ENCODE peak calls at places on chromosomes 16 and 17, in eight cellular contexts. One of them, this sample, is unnamed.

GRCh38 chr16:30028438-30029093 is 2.5 kb downstream of the TLCD3B start:
- DNase-seq in progenitor cell of endocrine pancreas: peak; percentile 64
- DNase-seq in OCI-LY7: no peak
- DNase-seq in CD4-positive, alpha-beta T cell: no peak
- DNase-seq in CD8-positive, alpha-beta T cell: no peak
- DNase-seq in GM23338: peak; percentile 80
- DNase-seq in fibroblast of pulmonary artery: no peak
- DNase-seq in lower lobe of right lung: no peak
- DNase-seq in this sample: no peak

GRCh38 chr17:6205525-6205924 is 135.3 kb downstream of the WSCD1 start:
- DNase-seq in progenitor cell of endocrine pancreas: no peak
- DNase-seq in OCI-LY7: no peak
- DNase-seq in CD4-positive, alpha-beta T cell: no peak
- DNase-seq in CD8-positive, alpha-beta T cell: no peak
- DNase-seq in GM23338: no peak
- DNase-seq in fibroblast of pulmonary artery: no peak
- DNase-seq in lower lobe of right lung: no peak
- DNase-seq in this sample: no peak

GRCh38 chr16:19746561-19746960 is 28.5 kb downstream of the IQCK start:
- DNase-seq in progenitor cell of endocrine pancreas: no peak
- DNase-seq in OCI-LY7: no peak
- DNase-seq in CD4-positive, alpha-beta T cell: no peak
- DNase-seq in CD8-positive, alpha-beta T cell: no peak
- DNase-seq in GM23338: no peak
- DNase-seq in fibroblast of pulmonary artery: no peak
- DNase-seq in lower lobe of right lung: no peak
- DNase-seq in this sample: no peak

GRCh38 chr16:12819126-12820117 is 15.7 kb upstream of the CPPED1 start:
- DNase-seq in progenitor cell of endocrine pancreas: peak; percentile 56
- DNase-seq in OCI-LY7: peak; percentile 81
- DNase-seq in CD4-positive, alpha-beta T cell: peak; percentile 69
- DNase-seq in CD8-positive, alpha-beta T cell: peak; percentile 87
- DNase-seq in GM23338: peak; percentile 83
- DNase-seq in fibroblast of pulmonary artery: peak; percentile 70
- DNase-seq in lower lobe of right lung: peak; percentile 76
- DNase-seq in this sample: peak; percentile 69

GRCh38 chr16:31038993-31039392 is 5.6 kb downstream of the STX4 start:
- DNase-seq in progenitor cell of endocrine pancreas: no peak
- DNase-seq in OCI-LY7: no peak
- DNase-seq in CD4-positive, alpha-beta T cell: no peak
- DNase-seq in CD8-positive, alpha-beta T cell: no peak
- DNase-seq in GM23338: no peak
- DNase-seq in fibroblast of pulmonary artery: no peak
- DNase-seq in lower lobe of right lung: no peak
- DNase-seq in this sample: no peak

GRCh38 chr16:29868396-29868795 is 5.4 kb upstream of the CDIPT start:
- DNase-seq in progenitor cell of endocrine pancreas: no peak
- DNase-seq in OCI-LY7: no peak
- DNase-seq in CD4-positive, alpha-beta T cell: no peak
- DNase-seq in CD8-positive, alpha-beta T cell: no peak
- DNase-seq in GM23338: no peak
- DNase-seq in fibroblast of pulmonary artery: no peak
- DNase-seq in lower lobe of right lung: no peak
- DNase-seq in this sample: no peak

GRCh38 chr17:77347544-77347943 is 206.8 kb downstream of the SEC14L1 start:
- DNase-seq in progenitor cell of endocrine pancreas: no peak
- DNase-seq in OCI-LY7: no peak
- DNase-seq in CD4-positive, alpha-beta T cell: no peak
- DNase-seq in CD8-positive, alpha-beta T cell: no peak
- DNase-seq in GM23338: no peak
- DNase-seq in fibroblast of pulmonary artery: no peak
- DNase-seq in lower lobe of right lung: no peak
- DNase-seq in this sample: no peak

GRCh38 chr16:74480150-74481029 is 59.1 kb upstream of the CLEC18B start:
- DNase-seq in progenitor cell of endocrine pancreas: no peak
- DNase-seq in OCI-LY7: no peak
- DNase-seq in CD4-positive, alpha-beta T cell: no peak
- DNase-seq in CD8-positive, alpha-beta T cell: no peak
- DNase-seq in GM23338: no peak
- DNase-seq in fibroblast of pulmonary artery: peak; percentile 31
- DNase-seq in lower lobe of right lung: no peak
- DNase-seq in this sample: no peak

GRCh38 chr17:74274060-74274702 is at the start of gene DNAI2:
- DNase-seq in progenitor cell of endocrine pancreas: no peak
- DNase-seq in OCI-LY7: no peak
- DNase-seq in CD4-positive, alpha-beta T cell: no peak
- DNase-seq in CD8-positive, alpha-beta T cell: peak; percentile 61
- DNase-seq in GM23338: peak; percentile 79
- DNase-seq in fibroblast of pulmonary artery: no peak
- DNase-seq in lower lobe of right lung: peak; percentile 58
- DNase-seq in this sample: peak; percentile 50

GRCh38 chr17:784143-784542 is 2.0 kb downstream of the MRM3 start:
- DNase-seq in progenitor cell of endocrine pancreas: no peak
- DNase-seq in OCI-LY7: no peak
- DNase-seq in CD4-positive, alpha-beta T cell: no peak
- DNase-seq in CD8-positive, alpha-beta T cell: no peak
- DNase-seq in GM23338: no peak
- DNase-seq in fibroblast of pulmonary artery: no peak
- DNase-seq in lower lobe of right lung: no peak
- DNase-seq in this sample: no peak

GRCh38 chr16:88461291-88462269 is 8.5 kb downstream of the ZFPM1 start:
- DNase-seq in progenitor cell of endocrine pancreas: no peak
- DNase-seq in OCI-LY7: no peak
- DNase-seq in CD4-positive, alpha-beta T cell: no peak
- DNase-seq in CD8-positive, alpha-beta T cell: no peak
- DNase-seq in GM23338: peak; percentile 82
- DNase-seq in fibroblast of pulmonary artery: peak; percentile 37
- DNase-seq in lower lobe of right lung: no peak
- DNase-seq in this sample: no peak

GRCh38 chr17:34254651-34255380 is at the start of gene CCL2:
- DNase-seq in progenitor cell of endocrine pancreas: no peak
- DNase-seq in OCI-LY7: no peak
- DNase-seq in CD4-positive, alpha-beta T cell: no peak
- DNase-seq in CD8-positive, alpha-beta T cell: no peak
- DNase-seq in GM23338: peak; percentile 85
- DNase-seq in fibroblast of pulmonary artery: peak; percentile 94
- DNase-seq in lower lobe of right lung: peak; percentile 61
- DNase-seq in this sample: no peak

GRCh38 chr17:73595068-73595865 is 49.0 kb downstream of the SDK2 start:
- DNase-seq in progenitor cell of endocrine pancreas: peak; percentile 34
- DNase-seq in OCI-LY7: peak; percentile 55
- DNase-seq in CD4-positive, alpha-beta T cell: no peak
- DNase-seq in CD8-positive, alpha-beta T cell: peak; percentile 70
- DNase-seq in GM23338: peak; percentile 72
- DNase-seq in fibroblast of pulmonary artery: no peak
- DNase-seq in lower lobe of right lung: peak; percentile 57
- DNase-seq in this sample: peak; percentile 53

GRCh38 chr16:20875358-20875656 is 24.9 kb downstream of the DCUN1D3 start:
- DNase-seq in progenitor cell of endocrine pancreas: no peak
- DNase-seq in OCI-LY7: peak; percentile 8
- DNase-seq in CD4-positive, alpha-beta T cell: no peak
- DNase-seq in CD8-positive, alpha-beta T cell: no peak
- DNase-seq in GM23338: no peak
- DNase-seq in fibroblast of pulmonary artery: no peak
- DNase-seq in lower lobe of right lung: no peak
- DNase-seq in this sample: no peak

GRCh38 chr17:627051-627450 is 87.6 kb downstream of the VPS53 start:
- DNase-seq in progenitor cell of endocrine pancreas: no peak
- DNase-seq in OCI-LY7: no peak
- DNase-seq in CD4-positive, alpha-beta T cell: no peak
- DNase-seq in CD8-positive, alpha-beta T cell: no peak
- DNase-seq in GM23338: peak; percentile 21
- DNase-seq in fibroblast of pulmonary artery: no peak
- DNase-seq in lower lobe of right lung: no peak
- DNase-seq in this sample: no peak

DNA sequence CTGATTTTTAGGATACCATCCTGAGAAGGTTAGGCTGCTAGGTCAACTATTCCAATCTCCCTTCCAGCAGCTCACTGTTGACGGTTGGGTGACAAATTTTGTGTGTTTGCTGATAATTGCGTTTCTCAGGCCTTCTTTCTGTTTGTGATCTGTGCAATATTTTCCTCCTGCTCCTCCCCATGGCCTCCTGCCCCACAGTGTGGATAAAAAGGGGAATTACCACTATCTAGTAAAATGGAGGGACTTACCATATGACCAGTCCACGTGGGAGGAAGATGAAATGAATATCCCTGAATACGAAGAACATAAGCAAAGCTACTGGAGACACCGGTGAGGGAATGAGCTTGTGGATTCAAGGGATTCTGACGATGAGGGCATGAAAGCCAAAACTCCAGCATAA is 9.2 kb downstream of the CHD3 start:
- DNase-seq in progenitor cell of endocrine pancreas: no peak
- DNase-seq in OCI-LY7: no peak
- DNase-seq in CD4-positive, alpha-beta T cell: no peak
- DNase-seq in CD8-positive, alpha-beta T cell: no peak
- DNase-seq in GM23338: no peak
- DNase-seq in fibroblast of pulmonary artery: peak; percentile 77
- DNase-seq in lower lobe of right lung: no peak
- DNase-seq in this sample: no peak
- TF ChIP-seq CTCF in progenitor cell of endocrine pancreas: peak; percentile 30
- TF ChIP-seq CTCF in OCI-LY7: peak; percentile 58
- TF ChIP-seq CTCF in CD4-positive, alpha-beta T cell: peak; percentile 11
- TF ChIP-seq CTCF in CD8-positive, alpha-beta T cell: peak; percentile 36
- TF ChIP-seq CTCF in GM23338: peak; percentile 45
- TF ChIP-seq CTCF in fibroblast of pulmonary artery: peak; percentile 51
- TF ChIP-seq CTCF in lower lobe of right lung: peak; percentile 41
- TF ChIP-seq CTCF in this sample: peak; percentile 15

DNA sequence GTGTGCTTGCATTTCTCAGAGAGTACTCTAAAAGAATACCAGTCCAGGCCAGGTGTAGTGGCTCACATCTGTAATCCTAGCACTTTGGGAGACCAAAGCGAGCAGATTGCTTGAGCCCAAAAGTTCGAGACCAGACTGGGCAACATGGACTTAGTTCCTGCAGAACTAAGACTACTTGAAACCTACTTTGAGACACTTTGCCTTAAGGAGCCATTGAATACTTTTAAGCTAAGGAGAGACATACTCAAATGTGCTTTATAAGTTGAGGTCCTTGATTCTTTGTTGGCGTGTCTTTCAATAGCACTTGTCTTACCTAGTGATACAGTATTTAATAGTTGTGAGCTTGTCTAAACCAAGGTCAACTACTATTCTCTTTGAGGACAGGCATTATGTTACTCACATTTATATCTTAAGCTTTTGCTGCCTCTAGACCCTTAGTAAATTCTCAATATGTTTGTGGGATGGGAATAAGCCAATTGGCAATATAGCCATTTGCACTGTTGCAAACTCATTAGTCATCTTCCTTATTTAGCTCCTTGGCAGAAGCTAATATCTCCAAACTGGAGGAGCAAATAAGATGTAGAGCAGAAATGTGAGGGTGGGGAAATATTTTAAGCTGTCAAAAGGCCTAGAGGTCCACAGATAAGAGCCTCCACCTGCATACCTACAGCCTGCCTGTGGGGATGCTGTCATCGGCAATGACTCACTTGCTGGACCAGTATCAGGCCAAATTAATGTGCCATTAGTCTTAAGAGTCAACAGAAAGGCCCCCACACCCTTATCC is 16.3 kb downstream of the SCPEP1 start:
- DNase-seq in progenitor cell of endocrine pancreas: no peak
- DNase-seq in OCI-LY7: no peak
- DNase-seq in CD4-positive, alpha-beta T cell: no peak
- DNase-seq in CD8-positive, alpha-beta T cell: no peak
- DNase-seq in GM23338: no peak
- DNase-seq in fibroblast of pulmonary artery: peak; percentile 28
- DNase-seq in lower lobe of right lung: no peak
- DNase-seq in this sample: no peak
- TF ChIP-seq CTCF in progenitor cell of endocrine pancreas: no peak
- TF ChIP-seq CTCF in OCI-LY7: no peak
- TF ChIP-seq CTCF in CD4-positive, alpha-beta T cell: no peak
- TF ChIP-seq CTCF in CD8-positive, alpha-beta T cell: no peak
- TF ChIP-seq CTCF in GM23338: no peak
- TF ChIP-seq CTCF in fibroblast of pulmonary artery: no peak
- TF ChIP-seq CTCF in lower lobe of right lung: no peak
- TF ChIP-seq CTCF in this sample: no peak

DNA sequence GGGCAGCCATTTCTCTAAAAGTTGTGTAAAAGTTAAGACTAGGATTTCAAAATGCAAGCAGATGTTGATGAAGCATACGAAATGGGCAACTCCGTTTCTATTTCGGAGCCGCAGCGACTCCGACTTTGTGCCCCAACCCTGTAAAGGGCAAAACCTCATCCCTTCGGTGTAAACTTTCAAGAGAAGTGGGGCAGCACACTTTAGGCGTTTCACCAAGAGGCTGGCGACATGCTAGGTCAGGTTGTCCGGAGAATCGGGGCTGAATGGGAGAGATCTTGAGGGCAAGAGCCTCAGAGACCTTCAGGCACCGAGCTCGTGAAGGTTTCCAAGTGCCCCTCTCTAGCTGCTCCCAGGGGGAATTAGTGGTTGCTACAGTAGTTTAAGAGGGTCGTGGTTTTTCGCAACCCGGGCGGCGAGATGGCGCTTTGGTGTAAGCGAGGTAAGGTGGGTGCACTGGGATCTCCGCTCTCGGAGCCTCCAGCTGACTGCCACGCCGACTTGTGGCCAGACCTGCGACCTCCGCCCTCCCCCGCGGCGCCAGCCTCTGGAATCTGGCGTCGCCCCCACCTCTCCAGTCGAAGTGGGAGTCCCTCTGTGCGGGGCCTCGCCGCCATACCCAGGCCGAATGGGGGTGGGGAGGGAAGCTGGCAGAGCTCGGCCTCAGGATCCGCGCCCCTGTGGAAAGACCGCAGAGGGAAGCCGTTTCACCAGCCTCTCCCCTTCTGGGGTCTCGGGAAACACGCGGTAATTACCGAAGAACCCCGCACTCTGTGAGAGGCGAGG is 979 bp upstream of the HEXIM2 start:
- DNase-seq in progenitor cell of endocrine pancreas: peak; percentile 78
- DNase-seq in OCI-LY7: peak; percentile 76
- DNase-seq in CD4-positive, alpha-beta T cell: peak; percentile 60
- DNase-seq in CD8-positive, alpha-beta T cell: peak; percentile 81
- DNase-seq in GM23338: peak; percentile 95
- DNase-seq in fibroblast of pulmonary artery: peak; percentile 65
- DNase-seq in lower lobe of right lung: peak; percentile 81
- DNase-seq in this sample: peak; percentile 46
- TF ChIP-seq CTCF in progenitor cell of endocrine pancreas: peak; percentile 53
- TF ChIP-seq CTCF in OCI-LY7: peak; percentile 62
- TF ChIP-seq CTCF in CD4-positive, alpha-beta T cell: no peak
- TF ChIP-seq CTCF in CD8-positive, alpha-beta T cell: peak; percentile 17
- TF ChIP-seq CTCF in GM23338: peak; percentile 56
- TF ChIP-seq CTCF in fibroblast of pulmonary artery: no peak
- TF ChIP-seq CTCF in lower lobe of right lung: no peak
- TF ChIP-seq CTCF in this sample: no peak

DNA sequence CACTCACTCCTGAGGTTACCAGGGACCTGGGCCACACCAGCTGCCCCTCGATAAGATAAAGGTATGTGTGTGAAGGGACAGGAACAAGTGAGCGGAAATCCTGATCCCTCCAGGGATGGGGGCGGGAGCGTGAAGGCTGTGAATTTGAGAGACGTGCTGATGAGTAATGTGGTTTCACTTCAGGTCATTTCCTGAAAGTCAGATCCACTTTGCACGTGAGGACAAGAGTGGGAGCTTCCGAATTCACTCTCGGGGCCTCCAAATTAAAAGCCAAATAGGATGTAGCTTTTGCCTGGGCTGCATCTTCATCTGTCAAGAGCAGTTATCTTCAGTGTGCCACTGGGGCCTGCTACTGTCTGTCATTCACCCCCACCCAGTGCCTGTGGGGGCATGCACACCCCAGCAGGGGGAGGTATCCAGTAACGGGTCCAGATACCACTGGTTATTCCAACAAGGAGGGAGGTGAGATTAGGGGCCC is 87.4 kb upstream of the LHX1 start:
- DNase-seq in progenitor cell of endocrine pancreas: no peak
- DNase-seq in OCI-LY7: peak; percentile 4
- DNase-seq in CD4-positive, alpha-beta T cell: no peak
- DNase-seq in CD8-positive, alpha-beta T cell: no peak
- DNase-seq in GM23338: no peak
- DNase-seq in fibroblast of pulmonary artery: peak; percentile 84
- DNase-seq in lower lobe of right lung: no peak
- DNase-seq in this sample: peak; percentile 56
- TF ChIP-seq CTCF in progenitor cell of endocrine pancreas: no peak
- TF ChIP-seq CTCF in OCI-LY7: no peak
- TF ChIP-seq CTCF in CD4-positive, alpha-beta T cell: no peak
- TF ChIP-seq CTCF in CD8-positive, alpha-beta T cell: no peak
- TF ChIP-seq CTCF in GM23338: peak; percentile 40
- TF ChIP-seq CTCF in fibroblast of pulmonary artery: peak; percentile 27
- TF ChIP-seq CTCF in lower lobe of right lung: no peak
- TF ChIP-seq CTCF in this sample: no peak